ENCODE peak calls at places on chromosomes 1 and 21, in six cellular contexts. Q, A, K, O, U and Z are unnamed samples.

GRCh38 chr1:15370781-15371467 is 38.8 kb upstream of the EFHD2 start:
- DNase-seq in Q (no peak), A (no peak), K (no peak), O (peak), U (no peak), Z (no peak)

GRCh38 chr1:212588137-212588510 is 20.4 kb upstream of the ATF3 start:
- DNase-seq in Q (no peak), A (no peak), K (no peak), O (no peak), U (no peak), Z (no peak)

GRCh38 chr1:241520080-241520465 is 518 bp upstream of the FH start:
- DNase-seq in Q (no peak), A (no peak), K (no peak), O (no peak), U (no peak), Z (no peak)

GRCh38 chr1:87686671-87687070 is 358.0 kb downstream of the LMO4 start:
- DNase-seq in Q (no peak), A (no peak), K (no peak), O (no peak), U (no peak), Z (no peak)

GRCh38 chr1:3674100-3675094 is 22.1 kb downstream of the TP73 start:
- DNase-seq in Q (peak), A (no peak), K (no peak), O (no peak), U (peak), Z (no peak)

GRCh38 chr1:89125571-89126233 is at the start of gene GBP2:
- DNase-seq in Q (no peak), A (peak), K (no peak), O (peak), U (peak), Z (no peak)

GRCh38 chr1:197928849-197929336 is 11.7 kb downstream of the LHX9 start:
- DNase-seq in Q (no peak), A (peak), K (no peak), O (no peak), U (no peak), Z (no peak)

GRCh38 chr21:41951876-41952567 is 1.8 kb downstream of the C2CD2 start:
- DNase-seq in Q (no peak), A (no peak), K (no peak), O (no peak), U (no peak), Z (no peak)

GRCh38 chr1:223189903-223190724 is 47.1 kb upstream of the TLR5 start:
- DNase-seq in Q (peak), A (no peak), K (peak), O (no peak), U (peak), Z (no peak)

GRCh38 chr21:27290020-27290419 is 323.1 kb upstream of the ADAMTS5 start:
- DNase-seq in Q (no peak), A (no peak), K (no peak), O (no peak), U (no peak), Z (no peak)

GRCh38 chr1:101244842-101245574 is 8.2 kb downstream of the S1PR1 start:
- DNase-seq in Q (no peak), A (no peak), K (no peak), O (no peak), U (no peak), Z (no peak)

GRCh38 chr1:171742577-171742922 is 685 bp upstream of the VAMP4 start:
- DNase-seq in Q (peak), A (peak), K (no peak), O (no peak), U (no peak), Z (peak)

GRCh38 chr1:211833174-211833820 is 2.7 kb upstream of the LPGAT1 start:
- DNase-seq in Q (no peak), A (no peak), K (no peak), O (no peak), U (no peak), Z (no peak)

GRCh38 chr21:43937051-43937832 is 72.2 kb downstream of the AGPAT3 start:
- DNase-seq in Q (no peak), A (peak), K (no peak), O (peak), U (no peak), Z (no peak)

GRCh38 chr1:215971793-215972441 is 404.8 kb downstream of the KCTD3 start:
- DNase-seq in Q (no peak), A (no peak), K (no peak), O (no peak), U (no peak), Z (peak)

GRCh38 chr1:99252630-99253029 is 11.7 kb upstream of the PLPPR4 start:
- DNase-seq in Q (no peak), A (no peak), K (no peak), O (no peak), U (no peak), Z (no peak)

GRCh38 chr1:12039141-12039525 is 19.8 kb downstream of the MIIP start:
- DNase-seq in Q (no peak), A (no peak), K (no peak), O (no peak), U (no peak), Z (no peak)

GRCh38 chr1:86429830-86430229 is 5.9 kb downstream of the CLCA2 start:
- DNase-seq in Q (no peak), A (no peak), K (no peak), O (no peak), U (no peak), Z (no peak)

GRCh38 chr1:59146651-59147358 is 150.1 kb upstream of the FGGY start:
- DNase-seq in Q (peak), A (no peak), K (no peak), O (peak), U (no peak), Z (no peak)

GRCh38 chr1:8314346-8315280 is 3.3 kb upstream of the SLC45A1 start:
- DNase-seq in Q (peak), A (peak), K (peak), O (peak), U (peak), Z (peak)

GRCh38 chr1:233359431-233359830 is 31.9 kb downstream of the MAP3K21 start:
- DNase-seq in Q (no peak), A (no peak), K (no peak), O (peak), U (no peak), Z (no peak)

DNA sequence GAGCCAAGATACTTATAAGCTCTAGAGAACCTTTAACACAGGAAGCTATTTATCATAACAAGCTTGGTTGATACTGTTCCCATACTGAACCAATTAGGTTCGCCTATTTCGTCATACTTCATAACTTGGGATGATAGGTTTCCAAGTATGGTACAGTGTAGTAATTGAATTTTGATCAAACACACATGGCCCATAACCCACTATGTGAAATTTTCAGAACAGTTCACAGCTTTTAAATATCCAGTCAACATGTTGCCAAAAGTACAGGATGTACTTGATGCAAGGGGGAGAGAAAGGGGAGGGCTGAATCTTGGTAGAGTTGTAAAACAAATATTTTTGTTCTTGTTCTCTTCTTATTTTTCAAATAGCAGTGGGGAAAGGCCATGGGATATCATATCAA is 86.6 kb downstream of the TM2D1 start:
- DNase-seq in Q (no peak), A (no peak), K (no peak), O (no peak), U (no peak), Z (no peak)
- TF ChIP-seq ZNF274 in Q (no peak), A (no peak), K (no peak), O (no peak), U (no peak), Z (no peak)

DNA sequence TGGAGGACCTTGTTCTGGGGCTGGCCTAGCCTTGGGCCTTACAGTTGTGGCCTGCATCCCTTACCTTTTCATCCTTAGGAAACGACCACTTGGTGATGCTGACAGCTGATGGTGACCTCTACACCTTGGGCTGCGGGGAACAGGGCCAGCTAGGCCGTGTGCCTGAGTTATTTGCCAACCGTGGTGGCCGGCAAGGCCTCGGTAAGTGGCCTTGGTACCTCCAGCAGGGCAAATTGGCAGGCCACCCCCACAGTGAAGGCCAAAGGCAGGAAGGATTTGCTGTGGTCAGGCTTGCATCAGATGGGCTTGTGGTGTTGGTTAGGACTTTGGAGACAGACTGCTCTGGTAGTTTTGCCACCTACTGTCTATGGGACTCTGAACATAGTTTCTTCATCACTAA is 17.7 kb upstream of the TRNAU1AP start:
- DNase-seq in Q (no peak), A (no peak), K (no peak), O (no peak), U (no peak), Z (no peak)
- TF ChIP-seq ZNF274 in Q (no peak), A (no peak), K (no peak), O (no peak), U (no peak), Z (no peak)

GRCh38 chr1:228988655-228989054 is 253.4 kb downstream of the RHOU start:
- DNase-seq in Q (no peak), A (no peak), K (no peak), O (peak), U (no peak), Z (no peak)
- TF ChIP-seq ZNF274 in Q (no peak), A (no peak), K (no peak), O (no peak), U (no peak), Z (no peak)

DNA sequence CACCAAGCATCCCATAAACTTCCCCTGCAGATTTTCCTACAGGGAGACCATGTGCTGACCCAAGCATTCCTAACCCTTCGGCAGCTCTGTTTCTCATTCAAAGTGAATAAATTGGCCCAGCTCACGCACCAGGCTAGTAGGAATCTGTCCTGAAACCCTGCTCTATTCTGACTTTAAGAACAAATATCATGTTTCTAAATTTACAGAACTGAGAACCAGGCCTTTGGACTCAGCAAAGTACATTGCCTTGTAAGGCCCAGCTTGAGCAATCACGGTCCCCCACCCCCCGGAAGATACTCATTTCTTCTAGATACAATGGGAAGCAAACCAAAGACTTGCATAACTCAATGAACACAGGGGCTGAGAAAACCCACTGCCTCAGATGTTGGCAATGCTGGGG is 160.1 kb upstream of the NFIA start:
- DNase-seq in Q (no peak), A (no peak), K (no peak), O (no peak), U (no peak), Z (no peak)
- TF ChIP-seq ZNF274 in Q (no peak), A (no peak), K (no peak), O (no peak), U (no peak), Z (no peak)

GRCh38 chr21:29801122-29801521 is 138.7 kb downstream of the GRIK1 start:
- DNase-seq in Q (no peak), A (no peak), K (no peak), O (no peak), U (no peak), Z (no peak)

GRCh38 chr21:29800051-29800450 is 139.7 kb downstream of the GRIK1 start:
- DNase-seq in Q (no peak), A (no peak), K (no peak), O (no peak), U (no peak), Z (no peak)

GRCh38 chr21:29793712-29794111 is 146.1 kb downstream of the GRIK1 start:
- DNase-seq in Q (no peak), A (no peak), K (no peak), O (no peak), U (no peak), Z (no peak)

GRCh38 chr21:29798840-29799239 is 141.0 kb downstream of the GRIK1 start:
- DNase-seq in Q (no peak), A (no peak), K (no peak), O (no peak), U (no peak), Z (no peak)

DNA sequence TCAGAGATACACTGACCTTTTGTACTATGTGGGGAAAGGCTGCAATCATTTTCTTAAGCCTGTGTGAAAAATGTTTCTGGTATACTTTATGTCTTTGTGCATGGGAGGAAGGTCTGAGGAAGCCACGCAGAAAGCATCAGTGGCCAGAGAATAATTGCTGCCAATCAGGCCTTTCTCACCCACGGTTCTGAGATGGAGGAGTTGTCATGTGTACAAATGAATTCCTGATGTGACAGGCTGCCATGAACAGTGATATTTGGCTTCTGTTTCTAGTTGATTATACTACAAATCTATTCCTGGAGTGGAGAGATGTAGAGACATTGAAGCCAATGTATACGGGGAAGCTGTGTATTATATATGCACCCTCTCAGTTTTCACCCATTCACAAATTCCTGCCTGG is 142.6 kb downstream of the GRIK1 start:
- DNase-seq in Q (no peak), A (no peak), K (no peak), O (no peak), U (no peak), Z (no peak)
- TF ChIP-seq ZNF274 in Q (no peak), A (no peak), K (no peak), O (no peak), U (no peak), Z (no peak)

GRCh38 chr1:209435654-209436566 is 147.6 kb upstream of the CAMK1G start:
- DNase-seq in Q (peak), A (peak), K (peak), O (peak), U (no peak), Z (peak)
- TF ChIP-seq ZNF274 in Q (no peak), A (no peak), K (no peak), O (no peak), U (no peak), Z (no peak)

GRCh38 chr1:232227171-232227740 is 402.7 kb downstream of the SIPA1L2 start:
- DNase-seq in Q (no peak), A (no peak), K (no peak), O (no peak), U (no peak), Z (peak)

GRCh38 chr1:232223309-232223708 is 406.6 kb downstream of the SIPA1L2 start:
- DNase-seq in Q (no peak), A (no peak), K (no peak), O (no peak), U (no peak), Z (no peak)

GRCh38 chr1:232225336-232226131 is 404.4 kb downstream of the SIPA1L2 start:
- DNase-seq in Q (no peak), A (no peak), K (no peak), O (no peak), U (no peak), Z (no peak)

GRCh38 chr1:232223887-232224286 is 406.0 kb downstream of the SIPA1L2 start:
- DNase-seq in Q (peak), A (no peak), K (no peak), O (no peak), U (no peak), Z (no peak)

DNA sequence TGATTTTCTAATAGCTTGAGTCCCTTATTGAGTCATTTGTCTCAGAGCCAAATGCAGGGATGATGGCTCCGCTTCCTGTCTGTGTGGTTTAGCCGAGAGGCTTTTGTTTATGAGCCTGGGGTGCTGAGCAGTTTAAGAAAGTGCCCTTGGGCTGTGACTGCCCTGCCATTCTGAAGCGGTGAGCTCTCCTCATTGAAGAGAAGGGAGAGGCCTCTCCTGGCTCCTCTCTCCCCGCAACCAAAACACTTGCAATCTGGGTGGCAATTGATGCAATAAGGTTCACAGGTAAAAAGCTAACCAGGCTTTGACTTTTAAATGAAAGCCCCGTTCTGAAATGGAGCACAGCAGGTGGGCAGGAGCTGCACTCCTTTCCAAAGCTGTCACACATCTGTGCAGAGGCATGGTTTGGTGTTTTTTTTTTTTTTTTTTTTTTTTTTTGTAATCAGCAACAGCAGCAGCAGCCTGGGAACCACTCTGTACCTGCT is 403.7 kb downstream of the SIPA1L2 start:
- DNase-seq in Q (peak), A (no peak), K (no peak), O (no peak), U (no peak), Z (peak)
- TF ChIP-seq ZNF274 in Q (no peak), A (no peak), K (no peak), O (no peak), U (no peak), Z (no peak)

GRCh38 chr1:204760350-204761134 is 75.0 kb upstream of the LRRN2 start:
- DNase-seq in Q (no peak), A (no peak), K (no peak), O (no peak), U (no peak), Z (no peak)
- TF ChIP-seq ZNF274 in Q (no peak), A (no peak), K (no peak), O (no peak), U (no peak), Z (no peak)